ENCODE peak calls at places on chromosomes 3 and 15, in six cellular contexts. A is A549, Z is ovary, U is stomach, X is suprapubic skin, Y is transverse colon. P is an unnamed sample. For H3K9me3, the result is how much of the 10 kb centered on the place peaks cover.

GRCh38 chr3:42179110-42179725 is 86.8 kb downstream of the CCK start:
- DNase-seq in X (peak), A (peak), Y (peak), U (no peak), Z (peak), P (peak)

GRCh38 chr3:124935794-124936542 is 1.4 kb upstream of the MUC13 start:
- DNase-seq in U (no peak), Y (no peak), Z (no peak), A (no peak), X (no peak), P (no peak)

GRCh38 chr15:62506217-62506805 is 341.2 kb upstream of the C2CD4B start:
- DNase-seq in Z (no peak), U (no peak), X (no peak), Y (no peak), A (peak), P (no peak)

GRCh38 chr15:52171386-52171785 is 19.8 kb downstream of the GNB5 start:
- DNase-seq in U (no peak), X (no peak), Y (no peak), A (no peak), Z (no peak), P (no peak)

GRCh38 chr3:48595075-48595525 is at the start of gene COL7A1:
- DNase-seq in A (no peak), Y (no peak), X (no peak), Z (peak), U (no peak), P (no peak)

GRCh38 chr15:26051771-26052685 is 188.9 kb upstream of the ATP10A start:
- DNase-seq in Z (no peak), X (no peak), U (no peak), Y (peak), A (no peak), P (peak)

GRCh38 chr3:32837366-32837765 is 19.6 kb downstream of the TRIM71 start:
- DNase-seq in U (no peak), X (no peak), Z (no peak), Y (no peak), A (no peak), P (no peak)

GRCh38 chr3:133747907-133748639 is 1.9 kb downstream of the TF start:
- DNase-seq in X (no peak), Y (no peak), Z (no peak), U (no peak), A (no peak), P (no peak)

GRCh38 chr15:68706256-68706655 is 114.4 kb downstream of the ANP32A start:
- DNase-seq in A (no peak), Z (no peak), Y (no peak), X (no peak), U (no peak), P (no peak)

DNA sequence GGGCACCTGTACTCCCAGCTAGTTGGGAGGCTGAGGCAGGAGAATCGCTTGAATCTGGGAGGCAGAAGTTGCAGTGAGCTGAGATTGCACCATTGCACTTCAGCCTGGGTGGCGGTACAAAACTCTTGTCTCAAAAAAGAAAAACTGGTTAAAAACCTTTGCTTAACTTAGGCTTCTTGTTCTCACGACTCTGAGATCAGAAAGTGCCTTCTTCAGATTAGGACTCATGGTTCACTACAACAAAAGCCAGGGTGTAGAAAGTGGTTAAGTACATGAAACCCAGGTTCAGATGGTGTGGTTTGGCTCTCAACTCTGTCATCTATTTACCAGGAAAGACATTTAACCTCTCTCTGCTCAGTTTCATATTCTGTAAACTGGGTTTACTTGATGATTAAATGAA is 168.4 kb downstream of the TUSC7 start:
- DNase-seq in Z (no peak), Y (no peak), U (no peak), X (no peak), A (no peak), P (no peak)
- H3K9me3 ChIP-seq in Z (under half), Y (under half), U (under half), X (under half), A (under half), P (under half)

GRCh38 chr15:50344006-50344464 is 11.0 kb downstream of the GABPB1 start:
- DNase-seq in A (no peak), Y (peak), X (no peak), U (no peak), Z (no peak), P (no peak)

GRCh38 chr15:50340431-50340830 is 14.6 kb downstream of the GABPB1 start:
- DNase-seq in A (no peak), U (no peak), Y (no peak), Z (no peak), X (no peak), P (no peak)

GRCh38 chr15:50345298-50345697 is 9.7 kb downstream of the GABPB1 start:
- DNase-seq in Y (no peak), U (no peak), X (no peak), A (no peak), Z (no peak), P (no peak)

GRCh38 chr15:50341737-50342136 is 13.3 kb downstream of the GABPB1 start:
- DNase-seq in A (no peak), Y (no peak), U (no peak), X (no peak), Z (no peak), P (no peak)

DNA sequence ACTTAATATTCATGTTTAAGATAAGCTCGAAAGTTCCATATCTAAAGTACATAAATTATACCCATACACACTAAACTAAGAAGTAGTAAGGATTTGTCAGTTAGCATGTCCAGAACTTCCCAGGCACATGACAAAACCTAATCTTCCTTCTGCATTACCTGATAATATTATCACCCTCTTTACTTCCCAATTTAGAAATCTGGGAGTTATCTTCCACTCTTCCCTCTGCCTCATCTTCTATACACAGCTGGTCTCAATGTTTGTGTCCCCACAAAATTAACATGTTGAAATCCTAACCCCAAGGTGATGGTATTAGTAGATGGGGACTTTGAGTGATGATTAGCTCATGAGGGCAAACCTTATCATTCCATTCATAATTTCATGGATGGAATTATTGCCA is 15.3 kb downstream of the GABPB1 start:
- DNase-seq in U (no peak), Y (no peak), A (no peak), Z (no peak), X (no peak), P (no peak)
- TF ChIP-seq EP300 in U (no peak), Y (no peak), A (no peak), Z (no peak), X (no peak), P (no peak)

DNA sequence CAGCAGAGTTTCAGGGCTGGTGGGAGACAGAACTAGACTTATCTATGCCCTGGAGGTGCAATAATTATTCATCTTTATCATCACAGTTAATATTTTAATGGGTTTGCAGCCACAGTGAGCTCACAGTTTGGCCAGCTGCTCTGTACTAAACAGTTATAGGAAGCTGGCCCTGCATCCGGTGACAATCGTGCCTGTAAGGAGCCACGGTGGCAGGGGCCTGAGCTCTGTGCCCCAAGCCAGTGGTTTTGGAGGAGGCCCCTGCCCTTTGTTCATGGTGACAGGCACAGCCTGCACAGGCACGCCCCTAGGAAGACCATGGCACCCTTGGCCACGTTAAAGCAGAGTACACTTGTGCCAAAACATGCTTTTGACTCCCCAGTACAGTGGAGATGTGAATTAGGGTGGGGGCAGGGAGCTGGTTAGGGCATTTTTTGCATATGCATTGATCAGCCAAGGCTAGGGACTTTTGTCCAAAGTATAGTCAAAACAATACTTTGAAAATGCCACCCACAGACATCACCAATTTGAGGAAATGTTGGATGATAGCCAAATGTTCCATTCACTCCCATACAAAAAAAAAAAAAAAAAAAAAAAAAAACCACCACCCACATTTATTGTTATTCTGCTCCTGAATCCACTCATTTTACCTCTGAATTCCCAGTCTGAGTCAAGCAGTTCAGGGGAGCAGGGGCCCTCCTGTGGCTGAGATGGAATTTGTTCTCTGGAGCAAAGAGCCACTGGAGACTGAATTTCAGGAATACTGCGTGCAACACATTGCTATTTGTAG is 3.4 kb upstream of the RFTN1 start:
- DNase-seq in X (no peak), A (peak), Z (peak), Y (no peak), U (no peak), P (no peak)
- H3K4me3 ChIP-seq in X (no peak), A (no peak), Z (no peak), Y (no peak), U (no peak), P (no peak)

DNA sequence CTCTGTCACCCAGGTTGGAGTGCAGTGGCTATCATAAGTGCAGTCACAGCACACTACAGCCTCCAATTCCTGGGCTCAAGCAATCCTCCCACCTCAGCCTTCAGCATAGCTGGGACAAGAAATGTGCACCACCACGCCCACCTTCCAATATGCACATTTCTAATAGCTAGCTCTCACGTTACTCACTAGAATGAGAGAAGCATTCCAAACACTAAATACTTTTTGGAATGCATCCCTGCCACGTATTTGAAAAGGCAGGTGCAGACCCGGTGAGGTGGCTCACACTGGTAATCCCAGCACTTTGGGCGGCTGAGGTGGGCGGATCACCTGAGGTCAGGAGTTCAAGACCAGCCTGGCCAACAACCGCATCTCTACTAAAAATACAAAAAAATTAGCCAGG is 7.6 kb upstream of the TCF12 start:
- DNase-seq in U (no peak), Y (no peak), X (no peak), Z (no peak), A (no peak), P (no peak)
- H3K9me3 ChIP-seq in U (under half), Y (under half), X (under half), Z (under half), A (under half), P (under half)

GRCh38 chr3:78999139-78999538 is 768.7 kb downstream of the ROBO1 start:
- DNase-seq in Y (no peak), Z (no peak), A (no peak), U (no peak), X (no peak), P (no peak)

GRCh38 chr3:79002465-79003372 is 765.1 kb downstream of the ROBO1 start:
- DNase-seq in X (no peak), Y (no peak), Z (no peak), U (no peak), A (no peak), P (no peak)

GRCh38 chr3:79003994-79004393 is 763.8 kb downstream of the ROBO1 start:
- DNase-seq in A (no peak), X (no peak), Z (no peak), U (no peak), Y (no peak), P (no peak)

GRCh38 chr3:79005084-79005483 is 762.7 kb downstream of the ROBO1 start:
- DNase-seq in U (no peak), Y (no peak), Z (no peak), X (no peak), A (no peak), P (no peak)

DNA sequence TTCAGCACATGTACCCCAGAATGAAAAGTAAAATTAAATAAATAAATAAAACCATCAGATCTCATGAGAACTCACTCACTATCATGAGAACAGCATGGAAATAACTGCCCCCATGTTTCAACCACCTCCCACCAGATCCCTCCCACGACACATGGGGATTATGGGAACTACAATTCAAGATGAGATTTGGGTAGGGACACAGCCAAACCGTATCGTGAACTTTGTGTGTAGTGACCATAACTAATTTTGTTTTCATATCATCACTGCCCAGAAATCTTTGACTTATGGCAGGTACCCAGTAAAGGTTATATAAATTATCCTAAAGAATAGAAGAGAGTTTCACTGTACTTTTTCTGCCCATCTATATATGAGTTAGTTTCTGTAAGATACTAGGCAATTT is 766.5 kb downstream of the ROBO1 start:
- DNase-seq in Y (no peak), U (no peak), A (no peak), X (no peak), Z (no peak), P (no peak)
- TF ChIP-seq EP300 in Y (no peak), U (no peak), A (no peak), X (no peak), Z (no peak), P (no peak)